ENCODE peak calls at places on chromosomes 13 and 19, in four cellular contexts. K is GM23338, G is ascending aorta, U is heart left ventricle. A is an unnamed sample. For H3K27me3 and H3K36me3, the result is how much of the 10 kb centered on the place peaks cover.

GRCh38 chr19:54704928-54705327 is 19.3 kb upstream of the KIR3DL3 start:
- DNase-seq in K (no peak), G (no peak), U (no peak), A (no peak)

GRCh38 chr13:114046447-114046846 is 72.6 kb upstream of the C13orf46 start:
- DNase-seq in K (no peak), G (no peak), U (no peak), A (no peak)

GRCh38 chr13:75788494-75788991 is 152.4 kb downstream of the LMO7 start:
- DNase-seq in K (no peak), G (no peak), U (peak), A (no peak)

GRCh38 chr13:44972956-44973581 is 16.2 kb downstream of the NUFIP1 start:
- DNase-seq in K (peak), G (no peak), U (no peak), A (no peak)

GRCh38 chr13:76271728-76272232 is 614.4 kb downstream of the KCTD12 start:
- DNase-seq in K (no peak), G (no peak), U (no peak), A (no peak)

GRCh38 chr13:31138515-31138914 is 23.2 kb downstream of the HSPH1 start:
- DNase-seq in K (no peak), G (no peak), U (no peak), A (no peak)

GRCh38 chr13:47337781-47338507 is 441.1 kb upstream of the HTR2A start:
- DNase-seq in K (peak), G (no peak), U (no peak), A (no peak)

GRCh38 chr19:5804516-5805464 is at the start of gene NRTN:
- DNase-seq in K (peak), G (no peak), U (no peak), A (no peak)

GRCh38 chr13:75410207-75410606 is 71.8 kb downstream of the TBC1D4 start:
- DNase-seq in K (no peak), G (no peak), U (no peak), A (no peak)

GRCh38 chr19:13269348-13269747 is 119.1 kb downstream of the IER2 start:
- DNase-seq in K (no peak), G (no peak), U (no peak), A (no peak)
- H3K27me3 ChIP-seq in K (under half), G (under half), U (under half), A (under half)

GRCh38 chr19:16654621-16655020 is 5.3 kb downstream of the SMIM7 start:
- DNase-seq in K (no peak), G (no peak), U (no peak), A (no peak)
- H3K36me3 ChIP-seq in K (under half), G (half or more), U (half or more), A (half or more)

DNA sequence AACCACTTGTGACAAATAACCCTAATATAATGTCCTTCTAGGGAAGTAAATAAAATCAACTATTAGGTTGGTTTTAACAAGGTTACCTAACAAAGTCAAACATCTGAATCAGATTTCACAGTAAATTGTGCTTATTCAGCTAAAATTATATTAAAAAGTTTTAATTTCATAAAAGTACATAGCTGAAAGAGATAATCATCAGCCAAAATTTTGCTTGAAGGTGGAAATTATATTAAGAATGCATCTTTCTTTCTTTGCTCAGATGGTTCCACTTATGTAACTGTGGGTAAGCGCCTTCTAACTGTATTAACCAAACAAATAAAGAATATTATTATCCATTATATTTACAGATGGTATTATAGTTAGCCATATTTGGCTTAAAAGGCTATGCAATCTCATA is 2840.3 kb upstream of the PCDH20 start:
- DNase-seq in K (no peak), G (no peak), U (no peak), A (no peak)
- H3K27me3 ChIP-seq in K (under half), G (under half), U (under half), A (under half)

DNA sequence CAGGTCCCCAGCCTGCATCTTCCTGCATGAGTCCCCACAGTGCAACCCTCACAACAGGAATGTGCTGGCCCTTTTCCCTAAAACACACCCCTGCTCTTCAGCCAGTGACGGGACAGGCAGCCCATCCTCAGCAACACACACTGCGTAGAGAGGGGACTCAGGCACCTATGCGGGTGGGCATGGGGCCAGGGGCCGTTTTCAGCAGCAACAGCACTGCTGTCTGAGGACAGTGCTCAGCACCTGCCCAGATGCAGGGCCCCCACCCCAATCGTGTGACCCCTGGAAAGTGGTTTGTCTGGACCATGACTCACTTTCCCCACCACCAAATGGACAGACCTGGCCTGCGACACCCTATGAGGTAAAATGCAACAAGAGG is 28.0 kb upstream of the ISYNA1 start:
- DNase-seq in K (no peak), G (no peak), U (no peak), A (no peak)
- H3K36me3 ChIP-seq in K (under half), G (under half), U (under half), A (under half)

GRCh38 chr19:29841559-29842367 is 30.0 kb downstream of the CCNE1 start:
- DNase-seq in K (peak), G (no peak), U (no peak), A (no peak)
- H3K27me3 ChIP-seq in K (under half), G (under half), U (under half), A (under half)

DNA sequence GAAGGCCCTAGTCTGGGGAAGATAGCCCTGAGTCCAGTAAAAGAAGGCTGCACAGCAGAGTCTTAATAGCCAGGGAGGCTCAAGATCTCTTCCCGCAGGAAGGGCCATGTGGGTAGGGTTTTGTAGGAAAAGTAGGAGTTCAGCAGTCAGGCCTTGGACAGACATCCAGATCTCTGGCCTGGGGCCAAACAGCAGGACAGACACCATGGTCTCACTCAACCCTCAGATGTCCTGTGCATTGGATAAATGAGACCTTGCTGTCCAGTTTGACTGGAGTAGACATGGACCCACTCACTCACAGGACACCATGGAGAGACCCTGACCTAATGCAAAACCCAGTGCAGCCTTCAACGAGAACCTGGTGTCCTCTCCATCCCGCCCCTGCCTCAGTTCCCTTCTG is 3.9 kb downstream of the OCEL1 start:
- DNase-seq in K (no peak), G (no peak), U (no peak), A (no peak)
- H3K36me3 ChIP-seq in K (under half), G (under half), U (under half), A (under half)

GRCh38 chr19:18208098-18208951 is 4.5 kb upstream of the RAB3A start:
- DNase-seq in K (peak), G (no peak), U (peak), A (peak)
- H3K27me3 ChIP-seq in K (under half), G (under half), U (under half), A (under half)

DNA sequence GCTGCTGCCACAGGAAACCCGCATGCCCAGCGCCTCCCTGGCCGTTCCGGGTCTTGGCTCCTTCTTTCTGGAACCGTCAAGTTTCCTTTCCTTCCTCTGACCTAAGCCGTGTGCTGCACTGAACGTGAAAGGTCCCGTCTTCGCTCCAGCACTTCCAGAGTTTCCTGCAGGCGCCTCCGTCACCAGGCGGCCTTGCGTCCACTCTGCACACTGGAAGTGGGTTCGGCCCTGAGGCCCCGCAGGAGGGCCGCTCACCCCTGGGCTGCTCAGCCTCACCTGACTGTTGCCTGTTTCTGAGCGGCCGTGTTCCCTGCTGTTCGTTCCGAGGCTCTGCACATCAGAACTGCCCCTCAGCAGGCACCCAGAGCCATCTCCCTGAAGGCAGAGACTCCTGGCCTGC is 12.3 kb upstream of the MEX3D start:
- DNase-seq in K (no peak), G (no peak), U (no peak), A (no peak)
- H3K36me3 ChIP-seq in K (under half), G (half or more), U (half or more), A (under half)

GRCh38 chr19:38993271-38993670 is 17.7 kb upstream of the FBXO17 start:
- DNase-seq in K (no peak), G (no peak), U (no peak), A (no peak)
- H3K27me3 ChIP-seq in K (under half), G (under half), U (under half), A (under half)